ENCODE peak calls at places on chromosome 13, in six cellular contexts. One of them, this sample, is unnamed.

GRCh38 chr13:111275995-111276618 is 44.3 kb upstream of the TEX29 start:
- DNase-seq in iPS-NIHi11: no peak
- DNase-seq in substantia nigra: no peak
- DNase-seq in activated CD4-positive, alpha-beta T cell treated with anti-CD3 and anti-CD28 coated beads, Interleukin-2, amount 50 U/mL, for 48 hours: no peak
- DNase-seq in stimulated activated CD4-positive, alpha-beta T cell treated with anti-CD3 and anti-CD28 coated beads, TNF-alpha, amount 100 ng/mL, for 48 hours: no peak
- DNase-seq in GM23338: no peak
- DNase-seq in this sample: no peak

GRCh38 chr13:33775339-33776108 is 42.4 kb upstream of the RFC3 start:
- DNase-seq in iPS-NIHi11: peak
- DNase-seq in substantia nigra: no peak
- DNase-seq in activated CD4-positive, alpha-beta T cell treated with anti-CD3 and anti-CD28 coated beads, Interleukin-2, amount 50 U/mL, for 48 hours: no peak
- DNase-seq in stimulated activated CD4-positive, alpha-beta T cell treated with anti-CD3 and anti-CD28 coated beads, TNF-alpha, amount 100 ng/mL, for 48 hours: no peak
- DNase-seq in GM23338: peak
- DNase-seq in this sample: no peak

GRCh38 chr13:73367886-73368285 is 309.1 kb downstream of the KLF5 start:
- DNase-seq in iPS-NIHi11: no peak
- DNase-seq in substantia nigra: no peak
- DNase-seq in activated CD4-positive, alpha-beta T cell treated with anti-CD3 and anti-CD28 coated beads, Interleukin-2, amount 50 U/mL, for 48 hours: no peak
- DNase-seq in stimulated activated CD4-positive, alpha-beta T cell treated with anti-CD3 and anti-CD28 coated beads, TNF-alpha, amount 100 ng/mL, for 48 hours: no peak
- DNase-seq in GM23338: no peak
- DNase-seq in this sample: no peak

GRCh38 chr13:85236431-85236830 is 562.8 kb downstream of the SLITRK6 start:
- DNase-seq in iPS-NIHi11: no peak
- DNase-seq in substantia nigra: no peak
- DNase-seq in activated CD4-positive, alpha-beta T cell treated with anti-CD3 and anti-CD28 coated beads, Interleukin-2, amount 50 U/mL, for 48 hours: no peak
- DNase-seq in stimulated activated CD4-positive, alpha-beta T cell treated with anti-CD3 and anti-CD28 coated beads, TNF-alpha, amount 100 ng/mL, for 48 hours: no peak
- DNase-seq in GM23338: no peak
- DNase-seq in this sample: no peak

GRCh38 chr13:42924290-42924803 is 67.7 kb downstream of the EPSTI1 start:
- DNase-seq in iPS-NIHi11: no peak
- DNase-seq in substantia nigra: no peak
- DNase-seq in activated CD4-positive, alpha-beta T cell treated with anti-CD3 and anti-CD28 coated beads, Interleukin-2, amount 50 U/mL, for 48 hours: no peak
- DNase-seq in stimulated activated CD4-positive, alpha-beta T cell treated with anti-CD3 and anti-CD28 coated beads, TNF-alpha, amount 100 ng/mL, for 48 hours: no peak
- DNase-seq in GM23338: no peak
- DNase-seq in this sample: no peak

GRCh38 chr13:75225288-75225687 is 256.7 kb downstream of the TBC1D4 start:
- DNase-seq in iPS-NIHi11: no peak
- DNase-seq in substantia nigra: no peak
- DNase-seq in activated CD4-positive, alpha-beta T cell treated with anti-CD3 and anti-CD28 coated beads, Interleukin-2, amount 50 U/mL, for 48 hours: no peak
- DNase-seq in stimulated activated CD4-positive, alpha-beta T cell treated with anti-CD3 and anti-CD28 coated beads, TNF-alpha, amount 100 ng/mL, for 48 hours: no peak
- DNase-seq in GM23338: no peak
- DNase-seq in this sample: no peak

GRCh38 chr13:40600145-40600751 is 66.2 kb downstream of the FOXO1 start:
- DNase-seq in iPS-NIHi11: no peak
- DNase-seq in substantia nigra: no peak
- DNase-seq in activated CD4-positive, alpha-beta T cell treated with anti-CD3 and anti-CD28 coated beads, Interleukin-2, amount 50 U/mL, for 48 hours: no peak
- DNase-seq in stimulated activated CD4-positive, alpha-beta T cell treated with anti-CD3 and anti-CD28 coated beads, TNF-alpha, amount 100 ng/mL, for 48 hours: no peak
- DNase-seq in GM23338: no peak
- DNase-seq in this sample: no peak

GRCh38 chr13:94464771-94465170 is 14.7 kb downstream of the DCT start:
- DNase-seq in iPS-NIHi11: no peak
- DNase-seq in substantia nigra: no peak
- DNase-seq in activated CD4-positive, alpha-beta T cell treated with anti-CD3 and anti-CD28 coated beads, Interleukin-2, amount 50 U/mL, for 48 hours: peak
- DNase-seq in stimulated activated CD4-positive, alpha-beta T cell treated with anti-CD3 and anti-CD28 coated beads, TNF-alpha, amount 100 ng/mL, for 48 hours: no peak
- DNase-seq in GM23338: no peak
- DNase-seq in this sample: no peak

GRCh38 chr13:37598572-37598971 is at the start of gene POSTN:
- DNase-seq in iPS-NIHi11: no peak
- DNase-seq in substantia nigra: no peak
- DNase-seq in activated CD4-positive, alpha-beta T cell treated with anti-CD3 and anti-CD28 coated beads, Interleukin-2, amount 50 U/mL, for 48 hours: no peak
- DNase-seq in stimulated activated CD4-positive, alpha-beta T cell treated with anti-CD3 and anti-CD28 coated beads, TNF-alpha, amount 100 ng/mL, for 48 hours: no peak
- DNase-seq in GM23338: no peak
- DNase-seq in this sample: no peak

GRCh38 chr13:40164137-40164536 is 502.3 kb downstream of the FOXO1 start:
- DNase-seq in iPS-NIHi11: no peak
- DNase-seq in substantia nigra: no peak
- DNase-seq in activated CD4-positive, alpha-beta T cell treated with anti-CD3 and anti-CD28 coated beads, Interleukin-2, amount 50 U/mL, for 48 hours: no peak
- DNase-seq in stimulated activated CD4-positive, alpha-beta T cell treated with anti-CD3 and anti-CD28 coated beads, TNF-alpha, amount 100 ng/mL, for 48 hours: no peak
- DNase-seq in GM23338: no peak
- DNase-seq in this sample: no peak

GRCh38 chr13:106423530-106423929 is 111.9 kb downstream of the EFNB2 start:
- DNase-seq in iPS-NIHi11: peak
- DNase-seq in substantia nigra: no peak
- DNase-seq in activated CD4-positive, alpha-beta T cell treated with anti-CD3 and anti-CD28 coated beads, Interleukin-2, amount 50 U/mL, for 48 hours: no peak
- DNase-seq in stimulated activated CD4-positive, alpha-beta T cell treated with anti-CD3 and anti-CD28 coated beads, TNF-alpha, amount 100 ng/mL, for 48 hours: no peak
- DNase-seq in GM23338: peak
- DNase-seq in this sample: peak

GRCh38 chr13:103694033-103694432 is 627.8 kb upstream of the SLC10A2 start:
- DNase-seq in iPS-NIHi11: peak
- DNase-seq in substantia nigra: no peak
- DNase-seq in activated CD4-positive, alpha-beta T cell treated with anti-CD3 and anti-CD28 coated beads, Interleukin-2, amount 50 U/mL, for 48 hours: no peak
- DNase-seq in stimulated activated CD4-positive, alpha-beta T cell treated with anti-CD3 and anti-CD28 coated beads, TNF-alpha, amount 100 ng/mL, for 48 hours: no peak
- DNase-seq in GM23338: peak
- DNase-seq in this sample: peak

GRCh38 chr13:25478186-25478585 is 106.4 kb downstream of the ATP8A2 start:
- DNase-seq in iPS-NIHi11: peak
- DNase-seq in substantia nigra: no peak
- DNase-seq in activated CD4-positive, alpha-beta T cell treated with anti-CD3 and anti-CD28 coated beads, Interleukin-2, amount 50 U/mL, for 48 hours: no peak
- DNase-seq in stimulated activated CD4-positive, alpha-beta T cell treated with anti-CD3 and anti-CD28 coated beads, TNF-alpha, amount 100 ng/mL, for 48 hours: no peak
- DNase-seq in GM23338: peak
- DNase-seq in this sample: no peak

GRCh38 chr13:24693862-24694471 is 13.8 kb downstream of the ATP12A start:
- DNase-seq in iPS-NIHi11: peak
- DNase-seq in substantia nigra: peak
- DNase-seq in activated CD4-positive, alpha-beta T cell treated with anti-CD3 and anti-CD28 coated beads, Interleukin-2, amount 50 U/mL, for 48 hours: peak
- DNase-seq in stimulated activated CD4-positive, alpha-beta T cell treated with anti-CD3 and anti-CD28 coated beads, TNF-alpha, amount 100 ng/mL, for 48 hours: peak
- DNase-seq in GM23338: peak
- DNase-seq in this sample: peak

GRCh38 chr13:104006625-104007061 is 940.4 kb upstream of the SLC10A2 start:
- DNase-seq in iPS-NIHi11: no peak
- DNase-seq in substantia nigra: no peak
- DNase-seq in activated CD4-positive, alpha-beta T cell treated with anti-CD3 and anti-CD28 coated beads, Interleukin-2, amount 50 U/mL, for 48 hours: no peak
- DNase-seq in stimulated activated CD4-positive, alpha-beta T cell treated with anti-CD3 and anti-CD28 coated beads, TNF-alpha, amount 100 ng/mL, for 48 hours: no peak
- DNase-seq in GM23338: no peak
- DNase-seq in this sample: no peak

GRCh38 chr13:59873309-59873708 is 290.4 kb downstream of the DIAPH3 start:
- DNase-seq in iPS-NIHi11: no peak
- DNase-seq in substantia nigra: no peak
- DNase-seq in activated CD4-positive, alpha-beta T cell treated with anti-CD3 and anti-CD28 coated beads, Interleukin-2, amount 50 U/mL, for 48 hours: no peak
- DNase-seq in stimulated activated CD4-positive, alpha-beta T cell treated with anti-CD3 and anti-CD28 coated beads, TNF-alpha, amount 100 ng/mL, for 48 hours: no peak
- DNase-seq in GM23338: peak
- DNase-seq in this sample: no peak

GRCh38 chr13:34034411-34034810 is 216.5 kb downstream of the RFC3 start:
- DNase-seq in iPS-NIHi11: no peak
- DNase-seq in substantia nigra: no peak
- DNase-seq in activated CD4-positive, alpha-beta T cell treated with anti-CD3 and anti-CD28 coated beads, Interleukin-2, amount 50 U/mL, for 48 hours: no peak
- DNase-seq in stimulated activated CD4-positive, alpha-beta T cell treated with anti-CD3 and anti-CD28 coated beads, TNF-alpha, amount 100 ng/mL, for 48 hours: no peak
- DNase-seq in GM23338: no peak
- DNase-seq in this sample: no peak

GRCh38 chr13:50668044-50668443 is 175.4 kb downstream of the DLEU7 start:
- DNase-seq in iPS-NIHi11: no peak
- DNase-seq in substantia nigra: no peak
- DNase-seq in activated CD4-positive, alpha-beta T cell treated with anti-CD3 and anti-CD28 coated beads, Interleukin-2, amount 50 U/mL, for 48 hours: no peak
- DNase-seq in stimulated activated CD4-positive, alpha-beta T cell treated with anti-CD3 and anti-CD28 coated beads, TNF-alpha, amount 100 ng/mL, for 48 hours: no peak
- DNase-seq in GM23338: no peak
- DNase-seq in this sample: no peak

GRCh38 chr13:50025446-50025845 is 10.2 kb downstream of the KCNRG start:
- DNase-seq in iPS-NIHi11: no peak
- DNase-seq in substantia nigra: no peak
- DNase-seq in activated CD4-positive, alpha-beta T cell treated with anti-CD3 and anti-CD28 coated beads, Interleukin-2, amount 50 U/mL, for 48 hours: no peak
- DNase-seq in stimulated activated CD4-positive, alpha-beta T cell treated with anti-CD3 and anti-CD28 coated beads, TNF-alpha, amount 100 ng/mL, for 48 hours: no peak
- DNase-seq in GM23338: no peak
- DNase-seq in this sample: no peak

GRCh38 chr13:109971006-109971744 is 184.8 kb upstream of the IRS2 start:
- DNase-seq in iPS-NIHi11: no peak
- DNase-seq in substantia nigra: no peak
- DNase-seq in activated CD4-positive, alpha-beta T cell treated with anti-CD3 and anti-CD28 coated beads, Interleukin-2, amount 50 U/mL, for 48 hours: no peak
- DNase-seq in stimulated activated CD4-positive, alpha-beta T cell treated with anti-CD3 and anti-CD28 coated beads, TNF-alpha, amount 100 ng/mL, for 48 hours: no peak
- DNase-seq in GM23338: no peak
- DNase-seq in this sample: no peak

GRCh38 chr13:26760835-26761582 is 423 bp upstream of the GPR12 start:
- DNase-seq in iPS-NIHi11: peak
- DNase-seq in substantia nigra: no peak
- DNase-seq in activated CD4-positive, alpha-beta T cell treated with anti-CD3 and anti-CD28 coated beads, Interleukin-2, amount 50 U/mL, for 48 hours: no peak
- DNase-seq in stimulated activated CD4-positive, alpha-beta T cell treated with anti-CD3 and anti-CD28 coated beads, TNF-alpha, amount 100 ng/mL, for 48 hours: no peak
- DNase-seq in GM23338: peak
- DNase-seq in this sample: peak

GRCh38 chr13:110705826-110706569 is at the start of gene CARS2:
- DNase-seq in iPS-NIHi11: peak
- DNase-seq in substantia nigra: peak
- DNase-seq in activated CD4-positive, alpha-beta T cell treated with anti-CD3 and anti-CD28 coated beads, Interleukin-2, amount 50 U/mL, for 48 hours: peak
- DNase-seq in stimulated activated CD4-positive, alpha-beta T cell treated with anti-CD3 and anti-CD28 coated beads, TNF-alpha, amount 100 ng/mL, for 48 hours: peak
- DNase-seq in GM23338: peak
- DNase-seq in this sample: peak

GRCh38 chr13:23440821-23441608 is 7.5 kb upstream of the SACS start:
- DNase-seq in iPS-NIHi11: no peak
- DNase-seq in substantia nigra: no peak
- DNase-seq in activated CD4-positive, alpha-beta T cell treated with anti-CD3 and anti-CD28 coated beads, Interleukin-2, amount 50 U/mL, for 48 hours: no peak
- DNase-seq in stimulated activated CD4-positive, alpha-beta T cell treated with anti-CD3 and anti-CD28 coated beads, TNF-alpha, amount 100 ng/mL, for 48 hours: no peak
- DNase-seq in GM23338: no peak
- DNase-seq in this sample: no peak